ENCODE peak calls at places on chromosome 15, in five cellular contexts. G is lower leg skin, Y is choroid plexus epithelial cell, S is cardiac fibroblast, D is fibroblast of mammary gland. B is an unnamed sample.

GRCh38 chr15:67931861-67932260 is 92.0 kb upstream of the RNU6-1 start:
- DNase-seq in Y (peak; percentile 51), G (no peak), S (peak; percentile 44), D (peak; percentile 34), B (peak; percentile 78)

GRCh38 chr15:35980719-35981118 is 434.8 kb upstream of the DPH6 start:
- DNase-seq in G (no peak), Y (peak; percentile 58), D (peak; percentile 59), S (peak; percentile 39), B (peak; percentile 56)

GRCh38 chr15:52154896-52155865 is 36.0 kb downstream of the GNB5 start:
- DNase-seq in S (no peak), G (peak; percentile 74), D (no peak), Y (no peak), B (no peak)

GRCh38 chr15:66387176-66388056 is 704 bp downstream of the MAP2K1 start:
- DNase-seq in S (peak; percentile 75), D (peak; percentile 68), G (peak; percentile 94), Y (peak; percentile 71), B (peak; percentile 73)

GRCh38 chr15:90481023-90481422 is 48.7 kb upstream of the CRTC3 start:
- DNase-seq in D (no peak), Y (peak; percentile 23), G (no peak), S (no peak), B (no peak)

GRCh38 chr15:77869021-77869895 is 208.3 kb downstream of the TBC1D2B start:
- DNase-seq in G (no peak), D (no peak), Y (no peak), S (peak; percentile 10), B (no peak)

GRCh38 chr15:38972831-38973230 is 408.2 kb upstream of the RASGRP1 start:
- DNase-seq in S (peak; percentile 8), D (no peak), Y (no peak), G (no peak), B (peak; percentile 27)

GRCh38 chr15:70530035-70530499 is 233.3 kb downstream of the UACA start:
- DNase-seq in S (no peak), D (no peak), Y (no peak), G (peak; percentile 46), B (no peak)

GRCh38 chr15:34337557-34338306 is at the start of gene SLC12A6:
- DNase-seq in D (peak; percentile 92), Y (peak; percentile 92), S (peak; percentile 92), G (peak; percentile 97), B (peak; percentile 82)

GRCh38 chr15:82168296-82168695 is 94.2 kb downstream of the EFL1 start:
- DNase-seq in Y (no peak), G (no peak), D (peak; percentile 31), S (no peak), B (no peak)

GRCh38 chr15:56672721-56673120 is 60.6 kb downstream of the ZNF280D start:
- DNase-seq in G (no peak), D (peak; percentile 39), Y (peak; percentile 94), S (peak; percentile 64), B (no peak)

GRCh38 chr15:72857331-72858065 is 73.9 kb upstream of the ADPGK start:
- DNase-seq in S (no peak), D (no peak), G (no peak), Y (no peak), B (peak; percentile 26)

DNA sequence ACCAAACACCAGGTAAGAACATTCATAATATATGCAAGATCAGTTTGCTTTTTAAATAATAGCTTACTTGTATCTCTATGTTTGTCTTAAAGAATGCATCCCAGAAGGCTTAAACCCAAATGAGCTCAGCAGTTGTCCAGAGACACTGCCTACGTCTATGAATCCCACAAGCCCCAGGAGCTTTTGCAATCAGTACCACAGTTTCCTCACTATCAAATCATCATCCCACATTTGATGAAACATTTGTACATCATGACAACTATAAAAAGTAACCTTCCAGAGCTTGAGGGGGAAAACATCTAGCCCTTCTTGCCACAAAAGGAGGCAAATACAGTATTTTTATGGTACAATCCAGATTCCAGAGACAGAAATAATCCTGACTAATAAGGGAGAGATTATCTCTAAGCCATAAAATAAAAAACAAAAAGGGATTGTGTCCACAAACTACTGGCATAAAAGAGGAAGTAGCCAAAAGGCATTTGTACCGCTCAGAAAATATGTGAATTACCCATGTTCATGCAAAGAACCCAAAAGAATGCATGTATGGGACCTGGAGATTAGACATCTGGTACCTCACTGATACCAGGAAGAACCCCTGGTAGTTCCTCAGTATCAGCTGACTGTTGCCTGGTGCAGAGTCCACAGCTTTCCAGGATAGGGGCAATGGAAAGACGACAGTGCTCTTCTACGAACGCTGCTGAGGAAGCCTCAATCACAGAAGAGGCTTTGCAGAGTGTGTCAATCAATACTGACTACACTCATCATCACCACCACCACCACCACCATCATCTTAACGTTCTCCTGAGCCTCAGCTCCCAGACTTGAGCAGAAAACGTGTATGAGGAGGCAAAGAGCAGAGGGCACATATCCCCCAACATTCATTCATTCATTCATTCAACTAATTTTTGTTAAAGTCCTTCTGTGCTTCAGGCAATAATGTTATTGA is 63.4 kb downstream of the ATP8B4 start:
- DNase-seq in Y (peak; percentile 96), G (no peak), S (peak; percentile 95), D (peak; percentile 99), B (no peak)
- H3K4me3 ChIP-seq in Y (no peak overlapping the region), G (no peak overlapping the region), S (no peak overlapping the region), D (no peak overlapping the region), B (no peak overlapping the region)

DNA sequence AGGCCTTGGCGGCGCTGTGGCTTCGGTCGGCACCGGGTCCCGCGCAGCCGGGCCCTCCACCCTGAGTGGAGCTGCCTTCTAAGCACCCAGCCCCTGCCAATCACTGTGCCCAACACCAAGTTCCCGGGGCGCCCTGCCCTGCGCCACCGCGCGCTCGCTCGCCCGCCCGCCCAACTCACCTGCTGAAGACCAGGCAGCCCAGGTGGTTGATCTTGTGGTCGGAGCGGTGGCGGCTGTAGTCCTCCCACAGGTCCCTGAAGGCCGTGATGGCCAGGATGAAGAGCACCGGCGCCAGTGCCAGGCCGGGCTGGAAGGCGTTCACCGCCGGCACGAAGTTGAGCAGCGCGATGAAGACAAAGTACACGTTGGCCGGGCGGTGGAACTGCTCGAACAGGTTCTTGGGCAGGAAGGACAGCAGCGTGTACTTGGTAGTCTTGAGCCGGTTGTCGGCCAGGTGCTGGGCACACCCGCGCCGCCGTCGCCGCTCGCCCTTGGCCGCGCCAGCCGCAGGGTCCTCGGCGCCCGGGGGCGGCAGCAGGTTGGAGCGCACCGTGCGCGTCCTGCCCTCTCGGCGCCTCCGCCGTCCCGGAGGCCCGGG is 559 bp downstream of the ATP10A start:
- DNase-seq in Y (no peak), G (peak; percentile 87), S (peak; percentile 41), D (peak; percentile 24), B (peak; percentile 17)
- H3K4me3 ChIP-seq in Y (peak overlapping the region; percentile 11), G (peak overlapping the region; percentile 26), S (peak overlapping the region; percentile 61), D (peak overlapping the region; percentile 53), B (peak overlapping the region; percentile 43)

GRCh38 chr15:85624241-85624855 is 170.4 kb downstream of the KLHL25 start:
- DNase-seq in S (peak; percentile 71), G (no peak), D (peak; percentile 74), Y (no peak), B (no peak)

GRCh38 chr15:85625431-85625830 is 169.3 kb downstream of the KLHL25 start:
- DNase-seq in Y (no peak), G (no peak), D (no peak), S (no peak), B (no peak)

GRCh38 chr15:85625856-85626255 is 168.9 kb downstream of the KLHL25 start:
- DNase-seq in S (peak; percentile 60), Y (peak; percentile 85), D (peak; percentile 92), G (no peak), B (peak; percentile 70)

GRCh38 chr15:85622432-85622831 is 172.3 kb downstream of the KLHL25 start:
- DNase-seq in S (peak; percentile 52), Y (no peak), G (no peak), D (peak; percentile 83), B (no peak)

GRCh38 chr15:85623648-85624047 is 171.1 kb downstream of the KLHL25 start:
- DNase-seq in D (peak; percentile 55), S (peak; percentile 64), Y (no peak), G (no peak), B (peak; percentile 23)
- H3K4me3 ChIP-seq in D (no peak overlapping the region), S (no peak overlapping the region), Y (no peak overlapping the region), G (no peak overlapping the region), B (no peak overlapping the region)

GRCh38 chr15:43493687-43494472 is 924 bp upstream of the TP53BP1 start:
- DNase-seq in Y (no peak), D (no peak), G (no peak), S (no peak), B (no peak)
- H3K4me3 ChIP-seq in Y (peak overlapping the region; percentile 81), D (peak overlapping the region; percentile 97), G (no peak overlapping the region), S (peak overlapping the region; percentile 98), B (peak overlapping the region; percentile 69)

GRCh38 chr15:94255540-94255939 is 24.2 kb downstream of the MCTP2 start:
- DNase-seq in G (no peak), S (no peak), Y (no peak), D (no peak), B (no peak)

GRCh38 chr15:94247789-94248638 is 16.7 kb downstream of the MCTP2 start:
- DNase-seq in G (no peak), D (no peak), S (no peak), Y (no peak), B (no peak)

GRCh38 chr15:94253742-94254141 is 22.4 kb downstream of the MCTP2 start:
- DNase-seq in S (no peak), Y (no peak), G (no peak), D (no peak), B (no peak)

GRCh38 chr15:94252223-94252766 is 20.9 kb downstream of the MCTP2 start:
- DNase-seq in G (no peak), Y (no peak), S (no peak), D (no peak), B (no peak)

DNA sequence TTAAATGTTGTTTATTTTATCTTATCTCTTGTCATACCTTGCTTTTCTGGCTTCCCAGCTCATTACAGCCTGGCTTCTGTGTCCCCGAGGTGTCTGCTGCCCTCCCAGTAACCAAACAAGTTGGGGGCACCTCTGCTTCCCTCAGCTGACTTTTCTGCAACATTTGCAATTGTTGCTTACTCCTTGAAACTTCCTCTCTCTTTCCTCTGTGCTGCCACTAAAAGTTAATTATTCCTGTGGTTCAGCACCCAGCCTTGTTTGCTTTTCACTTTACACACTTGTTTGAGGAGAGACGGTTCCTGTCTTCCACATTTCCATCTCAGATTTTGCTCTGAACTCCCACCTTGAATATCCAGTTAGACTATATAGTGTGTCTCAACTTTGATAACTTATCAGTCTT is 21.5 kb downstream of the MCTP2 start:
- DNase-seq in Y (no peak), G (no peak), D (no peak), S (no peak), B (no peak)
- H3K4me3 ChIP-seq in Y (no peak overlapping the region), G (no peak overlapping the region), D (no peak overlapping the region), S (no peak overlapping the region), B (no peak overlapping the region)

B was measured in bronchial epithelial cell.